ENCODE peak calls at places on chromosomes 4 and X, in five cellular contexts. T, O, Q, U and E are unnamed samples.

GRCh38 chrX:118396113-118396512 is 50.2 kb downstream of the WDR44 start:
- DNase-seq in T (no peak), O (no peak), Q (no peak), U (no peak), E (no peak)

GRCh38 chr4:139858436-139859225 is 193.0 kb downstream of the MGST2 start:
- DNase-seq in T (no peak), O (peak), Q (no peak), U (no peak), E (no peak)

GRCh38 chrX:107102980-107103379 is 15.6 kb downstream of the RBM41 start:
- DNase-seq in T (no peak), O (no peak), Q (no peak), U (no peak), E (no peak)

GRCh38 chr4:18401435-18401834 is 379.9 kb upstream of the LCORL start:
- DNase-seq in T (no peak), O (no peak), Q (no peak), U (no peak), E (no peak)

GRCh38 chr4:73832651-73833237 is 3.7 kb upstream of the CXCL6 start:
- DNase-seq in T (no peak), O (no peak), Q (no peak), U (no peak), E (no peak)

GRCh38 chr4:1405636-1406415 is 416 bp downstream of the NKX1-1 start:
- DNase-seq in T (peak), O (no peak), Q (no peak), U (peak), E (no peak)

GRCh38 chr4:123699823-123700822 is 303.5 kb downstream of the SPRY1 start:
- DNase-seq in T (no peak), O (no peak), Q (no peak), U (no peak), E (no peak)

GRCh38 chr4:74428278-74428677 is 16.7 kb upstream of the AREG start:
- DNase-seq in T (no peak), O (no peak), Q (no peak), U (no peak), E (no peak)

GRCh38 chrX:103503163-103503852 is 16.0 kb downstream of the RAB40A start:
- DNase-seq in T (no peak), O (no peak), Q (no peak), U (no peak), E (no peak)

GRCh38 chr4:87019243-87019817 is 84.5 kb downstream of the AFF1 start:
- DNase-seq in T (no peak), O (no peak), Q (no peak), U (no peak), E (no peak)

GRCh38 chrX:9790866-9791265 is 4.6 kb downstream of the SHROOM2 start:
- DNase-seq in T (no peak), O (no peak), Q (no peak), U (no peak), E (no peak)

GRCh38 chr4:8316251-8316771 is 46.8 kb downstream of the HTRA3 start:
- DNase-seq in T (no peak), O (no peak), Q (no peak), U (no peak), E (no peak)

GRCh38 chr4:30714408-30715031 is 5.6 kb upstream of the PCDH7 start:
- DNase-seq in T (no peak), O (no peak), Q (peak), U (peak), E (no peak)

GRCh38 chr4:95267081-95267480 is 281.7 kb downstream of the UNC5C start:
- DNase-seq in T (no peak), O (no peak), Q (no peak), U (no peak), E (no peak)

GRCh38 chrX:120486786-120487185 is 17.7 kb upstream of the LAMP2 start:
- DNase-seq in T (no peak), O (no peak), Q (no peak), U (no peak), E (no peak)

GRCh38 chr4:182642831-182643230 is 274.4 kb downstream of the DCTD start:
- DNase-seq in T (no peak), O (no peak), Q (no peak), U (no peak), E (no peak)

GRCh38 chrX:19840899-19841648 is 46.3 kb downstream of the SH3KBP1 start:
- DNase-seq in T (no peak), O (no peak), Q (no peak), U (no peak), E (no peak)

GRCh38 chr4:14771504-14772175 is 230.6 kb upstream of the CPEB2 start:
- DNase-seq in T (no peak), O (peak), Q (no peak), U (no peak), E (no peak)

GRCh38 chr4:168549145-168549544 is 52.3 kb downstream of the PALLD start:
- DNase-seq in T (no peak), O (no peak), Q (no peak), U (no peak), E (no peak)

GRCh38 chr4:89056953-89057398 is at the start of gene FAM13A:
- DNase-seq in T (no peak), O (peak), Q (peak), U (peak), E (no peak)

GRCh38 chrX:38973327-38973726 is 172.1 kb downstream of the MID1IP1 start:
- DNase-seq in T (no peak), O (no peak), Q (no peak), U (no peak), E (no peak)

GRCh38 chr4:98509641-98510170 is 148.7 kb downstream of the TSPAN5 start:
- DNase-seq in T (no peak), O (no peak), Q (no peak), U (no peak), E (no peak)

GRCh38 chrX:139762400-139763183 is 54.6 kb upstream of the MCF2 start:
- DNase-seq in T (no peak), O (no peak), Q (no peak), U (peak), E (no peak)

GRCh38 chrX:38939067-38939466 is 137.8 kb downstream of the MID1IP1 start:
- DNase-seq in T (no peak), O (no peak), Q (no peak), U (no peak), E (no peak)

DNA sequence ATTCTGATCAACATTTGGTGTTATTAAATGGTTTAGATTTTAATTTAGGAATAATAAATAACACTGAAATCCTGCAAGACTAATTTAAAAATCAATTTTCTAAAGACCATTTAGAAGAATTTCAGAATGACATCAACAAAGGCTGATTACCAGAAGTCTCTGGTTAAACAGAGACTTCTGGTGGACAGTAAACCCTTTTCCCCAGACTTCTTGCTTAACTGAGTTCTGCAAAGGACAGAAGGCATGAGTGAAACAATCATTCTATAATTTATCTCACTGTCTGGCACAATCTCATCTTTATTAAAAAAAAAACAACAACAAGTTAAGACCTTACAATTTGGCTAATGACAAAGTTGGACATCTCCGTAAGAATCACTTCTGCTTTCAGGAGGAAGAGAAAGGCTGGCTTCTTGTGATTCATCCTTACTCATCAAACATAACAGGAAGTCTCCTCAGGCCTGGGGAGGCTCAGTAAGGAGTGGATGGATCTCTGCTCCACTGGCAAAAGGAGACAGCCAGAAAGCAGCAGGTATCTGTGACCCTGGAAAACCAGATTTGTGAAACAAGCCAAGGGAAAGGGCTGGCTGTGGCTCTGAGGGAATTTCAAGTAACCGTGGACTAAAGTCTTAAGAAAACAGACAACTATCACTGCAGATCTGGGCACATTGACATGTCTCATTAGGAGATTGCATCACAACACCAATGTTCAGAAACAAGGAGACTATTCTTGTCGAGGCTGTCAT is 908 bp upstream of the TLR6 start:
- DNase-seq in T (no peak), O (no peak), Q (peak), U (no peak), E (no peak)
- TF ChIP-seq POLR2A in T (peak), O (no peak), Q (no peak), U (no peak), E (no peak)

GRCh38 chr4:21697583-21697982 is 251.0 kb downstream of the KCNIP4 start:
- DNase-seq in T (no peak), O (no peak), Q (no peak), U (peak), E (no peak)

GRCh38 chr4:21699437-21699836 is 249.1 kb downstream of the KCNIP4 start:
- DNase-seq in T (no peak), O (no peak), Q (peak), U (peak), E (no peak)
- TF ChIP-seq POLR2AphosphoS5 in T (no peak), O (no peak), Q (no peak), U (no peak), E (no peak)

DNA sequence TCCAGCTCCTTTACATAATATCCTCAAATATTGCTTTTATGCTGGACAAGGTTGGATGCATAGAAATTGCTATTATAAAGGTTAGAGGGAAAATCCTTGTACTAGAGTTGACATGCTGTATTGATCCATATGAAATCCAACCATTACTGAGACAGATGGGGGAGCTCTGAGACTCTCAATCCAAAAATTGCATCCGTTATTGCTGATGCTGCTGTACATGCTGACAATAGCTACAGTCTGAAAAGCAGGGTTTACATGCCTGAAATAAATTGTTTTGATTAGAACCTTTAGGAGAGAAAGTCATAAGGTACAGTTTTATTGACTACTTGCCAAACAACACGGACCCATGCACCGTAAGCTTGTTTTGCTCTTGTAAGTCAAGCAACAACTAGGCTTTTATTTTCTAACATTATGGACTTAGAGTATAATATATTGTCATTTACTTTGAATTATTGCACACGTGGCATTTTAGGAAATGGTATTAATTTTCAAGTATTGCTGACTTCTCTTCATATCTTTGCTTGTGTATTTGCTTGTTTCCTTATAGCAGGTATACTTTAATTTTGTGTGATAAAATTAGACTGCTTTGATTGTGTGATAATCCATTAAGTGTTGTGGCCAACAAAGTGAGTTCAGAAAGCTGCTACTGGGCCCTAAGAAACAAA is 1365.2 kb downstream of the STIM2 start:
- DNase-seq in T (no peak), O (no peak), Q (no peak), U (no peak), E (no peak)
- H3K27ac ChIP-seq in T (no peak), O (no peak), Q (no peak), U (no peak), E (no peak)

DNA sequence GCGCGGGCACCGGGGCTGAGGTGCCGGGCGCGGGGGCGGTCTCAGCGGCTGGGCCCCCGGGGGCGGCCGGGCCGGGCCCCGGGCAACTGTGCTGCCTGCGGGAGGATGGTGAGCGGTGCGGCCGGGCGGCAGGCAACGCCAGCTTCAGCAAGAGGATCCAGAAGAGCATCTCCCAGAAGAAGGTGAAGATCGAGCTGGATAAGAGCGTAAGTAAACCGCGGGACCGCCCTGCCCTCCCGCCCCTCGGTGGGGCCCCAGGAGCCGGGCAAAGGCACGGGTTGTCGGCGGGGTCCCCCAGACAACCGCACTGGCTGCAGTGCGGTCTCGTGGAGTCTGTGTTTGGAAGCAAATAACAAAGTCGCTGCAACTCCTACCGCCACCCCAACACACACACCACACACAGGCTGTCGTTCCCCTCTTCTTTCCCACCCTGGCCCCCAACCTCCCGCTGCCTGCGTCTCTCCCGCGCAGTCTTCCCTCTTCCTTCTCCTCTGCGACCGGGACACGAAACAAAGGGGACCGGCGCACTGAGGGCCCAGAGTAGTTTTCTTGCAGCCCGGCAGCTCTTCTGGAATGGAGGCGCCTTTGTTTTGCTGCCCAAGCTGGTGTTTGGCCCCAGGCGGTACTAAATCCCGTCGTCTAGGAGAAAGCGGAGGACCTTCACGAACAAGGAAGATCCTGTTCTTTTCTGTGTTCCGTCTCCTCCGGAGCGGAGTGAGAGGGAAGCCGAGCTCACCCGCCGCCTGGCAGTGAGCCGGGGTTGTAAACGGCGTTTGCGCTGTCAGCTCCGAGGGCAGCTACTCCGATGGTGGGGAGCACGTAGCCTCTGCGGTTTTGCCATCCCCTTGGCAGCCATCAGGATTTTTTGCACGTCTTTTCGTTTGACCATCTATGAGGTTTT is 788 bp downstream of the SAP30 start:
- DNase-seq in T (peak), O (no peak), Q (peak), U (peak), E (no peak)
- TF ChIP-seq POLR2A in T (no peak), O (no peak), Q (peak), U (no peak), E (no peak)

GRCh38 chr4:119039160-119039559 is 96.5 kb upstream of the MYOZ2 start:
- DNase-seq in T (no peak), O (no peak), Q (no peak), U (no peak), E (no peak)
- TF ChIP-seq POLR2AphosphoS5 in T (no peak), O (no peak), Q (no peak), U (no peak), E (no peak)

DNA sequence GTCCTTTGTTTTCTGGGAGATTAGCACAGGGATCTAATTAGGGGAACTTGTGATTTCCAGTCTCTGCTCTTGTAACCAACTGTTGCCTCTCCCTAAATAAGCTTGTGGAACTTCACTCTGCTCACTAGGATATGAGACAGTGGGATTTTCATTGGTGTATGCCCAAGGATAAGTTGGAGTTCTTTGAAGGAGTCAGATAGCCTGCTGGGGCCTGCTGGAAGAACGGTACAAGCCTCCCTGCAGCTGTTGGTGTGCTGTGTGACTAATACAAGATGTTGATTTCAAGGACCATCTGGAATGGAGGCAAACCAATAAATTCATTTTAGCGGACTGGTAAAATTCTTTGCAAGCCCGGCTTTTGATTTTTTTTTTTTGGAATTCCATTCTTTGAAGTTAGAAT is 167.0 kb downstream of the AASDH start:
- DNase-seq in T (no peak), O (no peak), Q (no peak), U (no peak), E (no peak)
- H3K27ac ChIP-seq in T (no peak), O (no peak), Q (no peak), U (no peak), E (no peak)